ENCODE peak calls at places on chromosomes 4 and X, in six cellular contexts. S is T1000, W is heart left ventricle, F is endothelial cell, V is endodermal cell, U is fibroblast of lung. M is an unnamed sample.

GRCh38 chr4:1244978-1245471 is 3.9 kb downstream of the CTBP1 start:
- DNase-seq in S (no peak), W (peak; percentile 6), F (no peak), V (peak; percentile 32), U (no peak), M (no peak)

GRCh38 chrX:53362439-53362838 is 60.0 kb downstream of the SMC1A start:
- DNase-seq in S (no peak), W (no peak), F (no peak), V (no peak), U (no peak), M (no peak)

GRCh38 chr4:98482847-98483806 is 175.3 kb downstream of the TSPAN5 start:
- DNase-seq in S (no peak), W (no peak), F (no peak), V (no peak), U (peak; percentile 92), M (no peak)

GRCh38 chr4:1793496-1793840 is 375 bp downstream of the FGFR3 start:
- DNase-seq in S (no peak), W (peak; percentile 66), F (peak; percentile 31), V (peak; percentile 80), U (peak; percentile 12), M (no peak)

GRCh38 chr4:185201983-185202962 is 1.5 kb downstream of the CFAP97 start:
- DNase-seq in S (no peak), W (no peak), F (peak; percentile 59), V (no peak), U (peak; percentile 42), M (no peak)

GRCh38 chr4:155909615-155910226 is 6.2 kb downstream of the TDO2 start:
- DNase-seq in S (no peak), W (no peak), F (no peak), V (no peak), U (no peak), M (no peak)

GRCh38 chrX:106936246-106936645 is 16.0 kb downstream of the CLDN2 start:
- DNase-seq in S (no peak), W (no peak), F (no peak), V (no peak), U (no peak), M (no peak)

GRCh38 chrX:34879361-34879760 is 63.2 kb upstream of the FAM47B start:
- DNase-seq in S (no peak), W (no peak), F (no peak), V (no peak), U (peak; percentile 40), M (no peak)

GRCh38 chr4:8188743-8189550 is 10.1 kb upstream of the SH3TC1 start:
- DNase-seq in S (no peak), W (peak; percentile 84), F (no peak), V (no peak), U (no peak), M (no peak)

GRCh38 chr4:2419814-2420213 is 1.1 kb downstream of the CFAP99 start:
- DNase-seq in S (no peak), W (no peak), F (no peak), V (no peak), U (no peak), M (no peak)

GRCh38 chr4:112940364-112940763 is 109.1 kb upstream of the ANK2 start:
- DNase-seq in S (no peak), W (no peak), F (no peak), V (no peak), U (no peak), M (no peak)

GRCh38 chr4:25955705-25956104 is 41.7 kb downstream of the SMIM20 start:
- DNase-seq in S (no peak), W (no peak), F (no peak), V (peak; percentile 77), U (no peak), M (no peak)

GRCh38 chr4:184826315-184827266 is 823 bp upstream of the ACSL1 start:
- DNase-seq in S (no peak), W (peak; percentile 45), F (no peak), V (no peak), U (peak; percentile 26), M (no peak)